ENCODE peak calls at places on chromosomes 3 and 15, in five cellular contexts. E is mammary epithelial cell, I is PC-3, Y is fibroblast of lung, X is neural progenitor cell. U is an unnamed sample.

GRCh38 chr3:182470187-182470586 is 323.1 kb upstream of the ATP11B start:
- DNase-seq in E (no peak), I (no peak), Y (no peak), X (no peak), U (no peak)

GRCh38 chr3:29183346-29184087 is 97.4 kb upstream of the RBMS3 start:
- DNase-seq in E (peak; percentile 49), I (no peak), Y (peak; percentile 66), X (no peak), U (peak; percentile 92)

GRCh38 chr3:7377103-7377502 is 516.2 kb downstream of the GRM7 start:
- DNase-seq in E (no peak), I (no peak), Y (no peak), X (no peak), U (no peak)

GRCh38 chr3:42704136-42704841 is 1.7 kb upstream of the HHATL start:
- DNase-seq in E (no peak), I (peak; percentile 10), Y (no peak), X (no peak), U (no peak)

GRCh38 chr3:39284457-39284881 is 4.6 kb upstream of the CX3CR1 start:
- DNase-seq in E (no peak), I (no peak), Y (peak; percentile 50), X (no peak), U (no peak)

GRCh38 chr3:108940568-108941285 is 13.0 kb downstream of the GUCA1C start:
- DNase-seq in E (peak; percentile 16), I (no peak), Y (no peak), X (no peak), U (peak; percentile 71)

GRCh38 chr3:58324675-58325390 is 7.9 kb upstream of the PXK start:
- DNase-seq in E (peak; percentile 19), I (no peak), Y (no peak), X (no peak), U (no peak)

GRCh38 chr15:70238917-70239316 is 141.2 kb upstream of the TLE3 start:
- DNase-seq in E (no peak), I (no peak), Y (no peak), X (no peak), U (no peak)

GRCh38 chr3:172606021-172606420 is 82.8 kb upstream of the TNFSF10 start:
- DNase-seq in E (peak; percentile 38), I (no peak), Y (no peak), X (no peak), U (peak; percentile 93)

GRCh38 chr3:187568171-187568570 is 102.0 kb downstream of the SST start:
- DNase-seq in E (no peak), I (no peak), Y (no peak), X (no peak), U (no peak)

GRCh38 chr15:75891895-75892294 is 11.8 kb upstream of the FBXO22 start:
- DNase-seq in E (peak; percentile 70), I (peak; percentile 52), Y (peak; percentile 85), X (no peak), U (peak; percentile 90)

GRCh38 chr3:51955893-51956770 is 951 bp downstream of the GPR62 start:
- DNase-seq in E (peak; percentile 64), I (no peak), Y (peak; percentile 54), X (peak; percentile 84), U (peak; percentile 47)

GRCh38 chr3:171219258-171219657 is 192.7 kb upstream of the SLC2A2 start:
- DNase-seq in E (no peak), I (no peak), Y (no peak), X (no peak), U (no peak)

GRCh38 chr3:17111556-17111955 is 226.8 kb downstream of the PLCL2 start:
- DNase-seq in E (no peak), I (peak; percentile 53), Y (peak; percentile 28), X (no peak), U (peak; percentile 42)

GRCh38 chr3:65992106-65992505 is 46.6 kb downstream of the MAGI1 start:
- DNase-seq in E (peak; percentile 28), I (no peak), Y (no peak), X (no peak), U (peak; percentile 32)

GRCh38 chr3:184525337-184526157 is 36.0 kb upstream of the EPHB3 start:
- DNase-seq in E (peak; percentile 65), I (no peak), Y (no peak), X (peak; percentile 65), U (no peak)

GRCh38 chr3:12705981-12706380 is 42.1 kb upstream of the RAF1 start:
- DNase-seq in E (no peak), I (no peak), Y (peak; percentile 38), X (no peak), U (peak; percentile 88)

GRCh38 chr3:87351913-87352312 is 75.5 kb upstream of the POU1F1 start:
- DNase-seq in E (no peak), I (no peak), Y (no peak), X (no peak), U (no peak)

GRCh38 chr15:78934063-78935023 is 10.5 kb downstream of the CTSH start:
- DNase-seq in E (no peak), I (no peak), Y (peak; percentile 35), X (no peak), U (peak; percentile 22)

GRCh38 chr3:130425484-130425883 is 80.0 kb downstream of the COL6A5 start:
- DNase-seq in E (no peak), I (no peak), Y (no peak), X (no peak), U (no peak)

GRCh38 chr3:130423064-130423463 is 77.6 kb downstream of the COL6A5 start:
- DNase-seq in E (no peak), I (no peak), Y (no peak), X (no peak), U (no peak)

GRCh38 chr3:130424837-130425236 is 79.4 kb downstream of the COL6A5 start:
- DNase-seq in E (no peak), I (no peak), Y (no peak), X (no peak), U (no peak)

GRCh38 chr3:130420466-130420865 is 75.0 kb downstream of the COL6A5 start:
- DNase-seq in E (no peak), I (no peak), Y (no peak), X (no peak), U (no peak)
- H3K4me3 ChIP-seq in E (no peak overlapping the region), I (no peak overlapping the region), Y (no peak overlapping the region), X (no peak overlapping the region), U (no peak overlapping the region)

GRCh38 chr15:100159436-100159835 is 182.3 kb downstream of the ADAMTS17 start:
- DNase-seq in E (no peak), I (no peak), Y (no peak), X (no peak), U (peak; percentile 29)
- H2AFZ ChIP-seq in E (no peak overlapping the region), I (no peak overlapping the region), Y (no peak overlapping the region), X (no peak overlapping the region), U (no peak overlapping the region)

GRCh38 chr15:74297867-74298266 is 61.7 kb downstream of the CCDC33 start:
- DNase-seq in E (peak; percentile 12), I (no peak), Y (no peak), X (no peak), U (no peak)
- H3K9ac ChIP-seq in E (no peak overlapping the region), I (no peak overlapping the region), Y (no peak overlapping the region), X (no peak overlapping the region), U (no peak overlapping the region)

DNA sequence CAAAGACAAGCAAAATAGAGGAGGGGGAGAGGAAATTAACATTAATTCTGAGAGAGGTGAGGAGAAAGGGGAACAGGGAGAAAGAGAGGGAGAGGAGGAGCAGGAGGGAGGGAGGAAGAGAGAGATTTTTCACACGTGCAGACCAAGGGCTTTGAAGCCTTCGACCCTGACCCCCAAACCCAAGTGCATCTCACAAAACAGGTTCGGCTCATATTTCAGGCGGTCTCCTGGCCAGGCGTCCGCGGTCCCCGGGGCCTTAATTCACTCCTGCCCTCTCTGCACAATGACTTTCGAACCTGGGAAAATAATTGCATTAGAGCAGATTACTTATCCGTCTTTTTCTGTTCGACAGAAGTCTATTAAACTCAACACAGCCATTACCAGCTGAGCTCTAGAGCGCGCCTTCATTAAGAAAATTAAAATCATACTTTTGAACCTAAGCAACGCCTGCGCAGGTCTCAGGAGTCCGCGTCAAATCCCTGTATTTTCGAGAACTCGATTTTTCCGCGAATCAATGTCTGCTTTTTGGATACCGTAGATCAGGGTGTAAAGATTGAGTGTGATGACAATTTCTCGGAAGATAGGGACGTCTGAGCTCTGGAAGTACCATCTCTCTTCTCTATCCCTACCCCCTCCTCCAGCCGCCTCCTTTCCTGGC is 220.7 kb downstream of the MEIS2 start:
- DNase-seq in E (no peak), I (no peak), Y (no peak), X (peak; percentile 28), U (no peak)
- H3K4me3 ChIP-seq in E (no peak overlapping the region), I (no peak overlapping the region), Y (no peak overlapping the region), X (peak overlapping the region; percentile 38), U (no peak overlapping the region)

GRCh38 chr3:197475514-197475913 is 80.3 kb downstream of the BDH1 start:
- DNase-seq in E (no peak), I (no peak), Y (no peak), X (no peak), U (no peak)

GRCh38 chr3:197482001-197482400 is 73.8 kb downstream of the BDH1 start:
- DNase-seq in E (peak; percentile 52), I (peak; percentile 58), Y (peak; percentile 26), X (peak; percentile 25), U (peak; percentile 74)

GRCh38 chr3:197480320-197480719 is 75.4 kb downstream of the BDH1 start:
- DNase-seq in E (no peak), I (no peak), Y (no peak), X (no peak), U (no peak)

GRCh38 chr3:197476126-197476525 is 79.6 kb downstream of the BDH1 start:
- DNase-seq in E (no peak), I (peak; percentile 59), Y (no peak), X (no peak), U (no peak)

GRCh38 chr3:197478746-197479668 is 76.8 kb downstream of the BDH1 start:
- DNase-seq in E (peak; percentile 81), I (peak; percentile 64), Y (no peak), X (peak; percentile 32), U (peak; percentile 68)
- H2AFZ ChIP-seq in E (peak overlapping the region; percentile 77), I (peak overlapping the region; percentile 62), Y (no peak overlapping the region), X (peak overlapping the region; percentile 51), U (peak overlapping the region; percentile 58)

DNA sequence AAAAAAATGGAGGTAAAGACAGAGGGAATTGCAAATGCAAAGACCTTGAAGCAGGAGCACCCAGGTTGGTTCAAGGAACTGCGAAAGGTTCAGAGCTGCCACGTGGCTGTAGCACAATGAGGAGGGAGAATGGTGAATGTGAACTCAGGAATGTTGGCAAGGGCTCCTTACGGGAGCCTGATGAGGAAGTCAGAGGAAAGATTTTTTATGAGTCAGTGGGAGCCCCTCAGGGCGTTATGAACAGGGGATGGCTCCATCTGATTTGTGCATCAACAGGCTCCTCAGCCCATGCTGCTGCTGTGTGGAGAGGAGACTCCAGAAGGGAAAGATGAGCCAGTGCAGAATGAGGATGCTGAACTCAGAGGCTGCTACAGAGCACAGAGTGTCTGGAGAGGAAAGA is 194.4 kb downstream of the ARRDC4 start:
- DNase-seq in E (peak; percentile 96), I (peak; percentile 19), Y (peak; percentile 22), X (no peak), U (peak; percentile 80)
- H3K9ac ChIP-seq in E (peak overlapping the region; percentile 54), I (no peak overlapping the region), Y (no peak overlapping the region), X (no peak overlapping the region), U (peak overlapping the region; percentile 60)

GRCh38 chr3:186241910-186242821 is 119.9 kb downstream of the DGKG start:
- DNase-seq in E (peak; percentile 83), I (peak; percentile 66), Y (peak; percentile 80), X (peak; percentile 84), U (peak; percentile 60)
- H3K4me3 ChIP-seq in E (peak overlapping the region; percentile 35), I (no peak overlapping the region), Y (peak overlapping the region; percentile 27), X (no peak overlapping the region), U (peak overlapping the region; percentile 41)